ENCODE peak calls at places on chromosomes 12 and 14, in seven cellular contexts. M is LoVo, X is GM23338, T is renal cortical epithelial cell, K is left cardiac atrium, W is AG10803, R is stromal cell of bone marrow. J is an unnamed sample.
A peak's percentile ranks its signal among the peaks of the same experiment; 100 is the strongest.

GRCh38 chr14:91167380-91167770 is 53.5 kb downstream of the DGLUCY start:
- DNase-seq in M (no peak), K (no peak), R (no peak), X (no peak), T (no peak), W (no peak), J (no peak)

GRCh38 chr12:71371132-71371531 is 68.5 kb upstream of the LGR5 start:
- DNase-seq in K (no peak), W (no peak), R (peak; percentile 18), M (no peak), T (peak; percentile 40), X (peak; percentile 30), J (no peak)

GRCh38 chr14:67358914-67359313 is 690 bp downstream of the ATP6V1D start:
- DNase-seq in W (no peak), R (no peak), X (peak; percentile 54), K (no peak), T (no peak), M (no peak), J (no peak)

GRCh38 chr12:111761706-111762105 is 5.0 kb upstream of the ALDH2 start:
- DNase-seq in R (no peak), T (peak; percentile 54), W (no peak), X (peak; percentile 35), K (no peak), M (no peak), J (no peak)

GRCh38 chr12:51798507-51798906 is 50.0 kb downstream of the FIGNL2 start:
- DNase-seq in T (peak; percentile 41), X (no peak), R (no peak), W (peak; percentile 15), K (no peak), M (no peak), J (no peak)

GRCh38 chr12:132111641-132112304 is 32.3 kb downstream of the DDX51 start:
- DNase-seq in W (no peak), X (no peak), R (no peak), K (no peak), M (no peak), T (no peak), J (no peak)

GRCh38 chr14:81446279-81447007 is 46.3 kb upstream of the STON2 start:
- DNase-seq in R (no peak), M (no peak), K (no peak), W (no peak), T (no peak), X (peak; percentile 6), J (no peak)

GRCh38 chr12:106840217-106840616 is 65.7 kb downstream of the RIC8B start:
- DNase-seq in X (peak; percentile 23), K (no peak), M (peak; percentile 13), W (peak; percentile 44), T (peak; percentile 91), R (no peak), J (no peak)

GRCh38 chr12:94779520-94779919 is 129.2 kb upstream of the TMCC3 start:
- DNase-seq in R (no peak), K (no peak), M (peak; percentile 63), X (no peak), T (peak; percentile 88), W (peak; percentile 90), J (no peak)

GRCh38 chr12:71214511-71215285 is 56.9 kb upstream of the TSPAN8 start:
- DNase-seq in K (no peak), T (peak; percentile 92), R (no peak), W (no peak), X (peak; percentile 89), M (no peak), J (no peak)

GRCh38 chr12:21580748-21581495 is 23.7 kb downstream of the GYS2 start:
- DNase-seq in T (no peak), K (no peak), R (no peak), X (no peak), W (no peak), M (no peak), J (no peak)

GRCh38 chr12:97148941-97149559 is 242.0 kb downstream of the NEDD1 start:
- DNase-seq in X (peak; percentile 89), R (no peak), W (peak; percentile 3), K (peak; percentile 28), M (peak; percentile 45), T (peak; percentile 45), J (no peak)

GRCh38 chr12:6235906-6236640 is 35.9 kb downstream of the CD9 start:
- DNase-seq in W (no peak), K (no peak), R (no peak), T (no peak), X (no peak), M (no peak), J (no peak)

GRCh38 chr12:106288510-106289195 is 13.9 kb upstream of the TCP11L2 start:
- DNase-seq in X (no peak), W (peak; percentile 95), M (peak; percentile 94), R (peak; percentile 80), T (peak; percentile 94), K (no peak), J (peak; percentile 91)

GRCh38 chr12:112115259-112116045 is 6.9 kb upstream of the NAA25 start:
- DNase-seq in M (no peak), X (no peak), K (no peak), W (no peak), T (no peak), R (no peak), J (no peak)

GRCh38 chr14:25042362-25043299 is 7.3 kb downstream of the STXBP6 start:
- DNase-seq in X (peak; percentile 80), T (peak; percentile 59), M (peak; percentile 48), W (peak; percentile 81), K (peak; percentile 31), R (peak; percentile 50), J (peak; percentile 61)

GRCh38 chr12:49288922-49289555 is 5.9 kb upstream of the PRPH start:
- DNase-seq in M (no peak), K (no peak), X (no peak), T (no peak), R (no peak), W (no peak), J (no peak)

GRCh38 chr12:99111600-99111999 is 466.5 kb downstream of the APAF1 start:
- DNase-seq in K (no peak), W (no peak), M (no peak), X (peak; percentile 59), T (no peak), R (no peak), J (no peak)

GRCh38 chr14:92692822-92693226 is 55.6 kb downstream of the LGMN start:
- DNase-seq in W (no peak), X (no peak), M (no peak), T (peak; percentile 61), K (peak; percentile 83), R (no peak), J (no peak)

GRCh38 chr12:17680220-17680619 is 409.8 kb downstream of the RERGL start:
- DNase-seq in R (no peak), W (no peak), X (peak; percentile 63), K (no peak), M (no peak), T (no peak), J (no peak)